ENCODE peak calls at places on chromosomes 5 and 9, in seven cellular contexts. C is SK-N-SH, Z is HCT116, Q is GM12878, J is H1, B is HepG2, D is K562. T is an unnamed sample.

GRCh38 chr9:89878003-89878411 is 273.2 kb downstream of the GADD45G start:
- DNase-seq in C (no peak), Z (no peak), Q (no peak), J (no peak), B (no peak), D (no peak), T (no peak)

GRCh38 chr5:75335952-75336624 is 932 bp upstream of the HMGCR start:
- DNase-seq in C (peak; percentile 73), Z (peak; percentile 73), Q (peak; percentile 32), J (no peak), B (peak; percentile 81), D (peak; percentile 28), T (peak; percentile 30)

GRCh38 chr9:104987743-104988142 is 59.8 kb upstream of the ABCA1 start:
- DNase-seq in C (no peak), Z (no peak), Q (no peak), J (no peak), B (no peak), D (no peak), T (no peak)

GRCh38 chr9:94847486-94847885 is 121.0 kb downstream of the AOPEP start:
- DNase-seq in C (no peak), Z (no peak), Q (no peak), J (no peak), B (no peak), D (no peak), T (no peak)

GRCh38 chr9:126417007-126417406 is 90.4 kb downstream of the MVB12B start:
- DNase-seq in C (no peak), Z (peak; percentile 35), Q (no peak), J (no peak), B (no peak), D (no peak), T (peak; percentile 28)

GRCh38 chr5:144697847-144698262 is 527.2 kb downstream of the KCTD16 start:
- DNase-seq in C (no peak), Z (no peak), Q (no peak), J (no peak), B (no peak), D (no peak), T (no peak)

GRCh38 chr5:113117543-113118110 is 141.0 kb downstream of the DCP2 start:
- DNase-seq in C (no peak), Z (no peak), Q (no peak), J (no peak), B (no peak), D (no peak), T (no peak)

GRCh38 chr9:132647355-132647754 is 22.4 kb downstream of the DDX31 start:
- DNase-seq in C (no peak), Z (no peak), Q (no peak), J (no peak), B (no peak), D (no peak), T (no peak)

GRCh38 chr5:137668574-137669093 is 67.3 kb downstream of the KLHL3 start:
- DNase-seq in C (no peak), Z (no peak), Q (no peak), J (no peak), B (no peak), D (no peak), T (no peak)

GRCh38 chr5:79459626-79460025 is 54.3 kb downstream of the HOMER1 start:
- DNase-seq in C (no peak), Z (no peak), Q (no peak), J (no peak), B (no peak), D (no peak), T (no peak)

GRCh38 chr5:14110196-14110595 is 32.9 kb upstream of the TRIO start:
- DNase-seq in C (no peak), Z (no peak), Q (no peak), J (no peak), B (no peak), D (no peak), T (no peak)

GRCh38 chr5:169369130-169369529 is 68.2 kb upstream of the SLIT3 start:
- DNase-seq in C (no peak), Z (no peak), Q (no peak), J (no peak), B (no peak), D (no peak), T (no peak)

GRCh38 chr5:93894471-93895354 is 153.3 kb upstream of the POU5F2 start:
- DNase-seq in C (peak; percentile 4), Z (peak; percentile 10), Q (no peak), J (no peak), B (no peak), D (no peak), T (peak; percentile 37)

GRCh38 chr9:97889941-97890557 is 32.3 kb downstream of the TRMO start:
- DNase-seq in C (peak; percentile 46), Z (no peak), Q (no peak), J (no peak), B (no peak), D (peak; percentile 81), T (peak; percentile 55)

GRCh38 chr5:545641-546375 is 21.6 kb upstream of the SLC9A3 start:
- DNase-seq in C (no peak), Z (no peak), Q (no peak), J (no peak), B (no peak), D (no peak), T (no peak)

GRCh38 chr9:131263701-131264100 is 12.6 kb downstream of the FAM78A start:
- DNase-seq in C (no peak), Z (no peak), Q (no peak), J (no peak), B (no peak), D (peak; percentile 60), T (no peak)

GRCh38 chr9:131264231-131264630 is 12.1 kb downstream of the FAM78A start:
- DNase-seq in C (peak; percentile 74), Z (no peak), Q (no peak), J (no peak), B (no peak), D (peak; percentile 74), T (no peak)

GRCh38 chr9:131270171-131271015 is 5.9 kb downstream of the FAM78A start:
- DNase-seq in C (no peak), Z (no peak), Q (no peak), J (no peak), B (no peak), D (peak; percentile 93), T (no peak)

GRCh38 chr9:131262327-131263032 is 13.8 kb downstream of the FAM78A start:
- DNase-seq in C (no peak), Z (no peak), Q (no peak), J (no peak), B (no peak), D (no peak), T (no peak)

DNA sequence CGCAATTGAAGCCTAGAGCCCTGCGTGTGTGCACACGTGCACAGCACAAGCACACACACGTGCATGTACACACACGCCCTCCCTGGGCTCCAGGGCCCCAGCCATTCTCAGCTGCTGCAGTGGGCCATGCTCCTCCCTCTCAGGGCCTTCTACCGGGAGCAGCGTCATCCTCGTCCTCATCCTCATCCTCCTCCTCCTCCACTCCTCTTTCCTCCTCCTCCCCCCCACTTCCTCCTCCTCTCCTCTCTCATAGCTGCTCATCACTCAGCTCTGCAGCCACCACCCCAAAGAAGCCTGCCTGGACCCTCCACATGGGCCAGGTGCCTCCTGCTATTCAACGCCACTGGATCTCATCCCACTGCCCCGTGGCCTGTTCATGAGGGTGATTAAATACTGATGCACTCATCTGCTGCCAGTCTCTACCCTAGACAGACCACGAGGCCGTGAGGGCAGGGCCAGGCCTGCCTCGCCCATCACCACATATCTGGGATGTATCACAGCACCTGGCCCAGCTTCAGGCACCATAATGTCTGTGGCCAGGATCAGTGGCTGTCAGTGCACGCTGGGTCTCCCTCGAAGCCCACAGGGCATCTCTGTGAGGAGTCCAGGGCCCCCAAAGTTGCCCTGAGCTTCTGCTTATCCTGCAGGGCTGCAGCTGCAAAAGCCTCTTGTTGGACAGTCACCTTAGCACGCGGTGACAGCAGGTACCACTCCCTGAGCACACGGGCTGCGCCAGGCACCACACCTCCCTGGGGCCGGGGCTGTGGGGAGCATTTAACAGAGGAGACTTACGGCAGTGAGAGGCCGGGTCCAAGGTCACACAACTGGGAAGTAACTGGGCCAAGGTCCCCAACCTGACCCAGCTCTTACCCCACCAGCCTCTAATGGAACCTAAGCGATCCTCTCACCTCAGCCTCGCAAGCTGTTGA is 9.7 kb downstream of the FAM78A start:
- DNase-seq in C (no peak), Z (no peak), Q (no peak), J (no peak), B (no peak), D (peak; percentile 65), T (no peak)
- TF ChIP-seq JUND in C (no peak), Z (no peak), Q (no peak), J (no peak), B (no peak), D (no peak), T (no peak)

DNA sequence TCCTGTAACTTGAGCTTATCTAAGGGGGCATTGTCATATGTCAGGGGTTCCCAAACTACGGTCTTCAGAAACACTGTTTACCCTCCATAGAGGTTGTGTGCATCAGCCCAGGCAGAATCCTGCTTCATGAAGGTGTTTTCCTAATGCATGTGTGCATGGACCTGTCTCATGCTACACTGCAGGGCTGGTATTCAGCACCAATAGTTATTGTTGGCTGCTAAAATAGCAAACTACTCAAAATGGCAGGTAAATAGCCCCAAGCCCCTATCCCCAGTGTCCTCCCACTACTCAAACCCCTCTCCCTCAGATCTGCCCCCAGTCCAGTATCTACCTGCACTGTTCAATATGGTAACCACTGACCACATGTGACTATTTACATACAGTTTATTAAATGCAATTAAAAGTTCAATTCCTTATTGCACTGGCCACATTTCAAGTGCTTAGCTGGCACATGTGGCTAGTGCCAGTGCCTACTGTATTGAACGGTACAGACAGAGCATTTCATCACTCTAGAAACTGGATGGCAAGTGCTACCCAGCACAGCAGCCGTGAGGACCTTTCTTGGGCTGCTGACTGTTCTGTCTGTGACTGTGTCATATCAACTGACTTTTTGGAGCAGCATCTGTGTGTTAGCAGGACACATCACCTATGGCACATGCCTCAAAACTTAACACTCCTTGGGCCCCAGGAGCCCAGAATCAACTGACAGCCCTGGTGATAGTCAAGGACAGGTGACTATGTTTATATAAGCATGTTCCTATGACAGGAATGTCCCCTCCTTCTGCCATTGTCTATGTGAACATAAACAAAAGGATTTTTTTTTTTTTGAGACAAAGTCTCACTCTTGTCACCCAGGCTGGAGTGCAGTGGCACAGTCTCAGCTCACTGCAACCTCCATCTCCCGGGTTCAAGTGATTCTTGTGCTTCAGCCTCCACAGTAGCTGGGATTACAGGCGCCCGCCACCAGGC is 9.0 kb downstream of the IRF1 start:
- DNase-seq in C (no peak), Z (no peak), Q (no peak), J (no peak), B (no peak), D (no peak), T (no peak)
- TF ChIP-seq JUND in C (no peak), Z (no peak), Q (no peak), J (no peak), B (no peak), D (no peak), T (no peak)

DNA sequence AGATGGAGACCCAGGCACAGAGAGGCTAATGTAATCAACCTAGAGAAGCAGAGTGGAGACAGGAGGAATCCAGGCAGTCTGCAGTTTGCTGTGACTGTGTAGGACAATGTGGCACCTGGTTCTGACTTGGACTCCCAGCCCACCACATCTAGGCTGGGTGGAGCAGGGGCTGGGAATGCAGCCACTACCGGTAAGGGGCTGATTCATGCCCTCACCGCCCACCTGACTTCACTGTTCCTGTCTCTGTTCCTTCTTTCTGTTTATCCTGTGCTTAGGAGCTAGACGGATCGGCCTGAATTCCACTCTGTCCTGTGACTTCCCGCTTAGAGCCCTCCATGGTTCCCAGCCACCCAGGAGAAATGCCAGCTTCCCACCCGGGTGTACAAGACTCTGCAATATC is 2.6 kb downstream of the PDLIM4 start:
- DNase-seq in C (peak; percentile 33), Z (no peak), Q (no peak), J (no peak), B (no peak), D (no peak), T (no peak)
- TF ChIP-seq JUND in C (no peak), Z (no peak), Q (no peak), J (no peak), B (no peak), D (no peak), T (no peak)

GRCh38 chr9:134694714-134695113 is 53.1 kb downstream of the COL5A1 start:
- DNase-seq in C (no peak), Z (no peak), Q (no peak), J (no peak), B (no peak), D (no peak), T (no peak)
- TF ChIP-seq JUND in C (no peak), Z (no peak), Q (no peak), J (no peak), B (no peak), D (no peak), T (no peak)

T was measured in T47D.